ENCODE peak calls at places on chromosome 3, in nine cellular contexts. F is transverse colon, J is A549, P is upper lobe of left lung, A is stomach, Y is sigmoid colon, U is HepG2, L is tibial nerve, E is esophagus muscularis mucosa. M is an unnamed sample.

GRCh38 chr3:52521881-52522650 is 11.6 kb downstream of the NT5DC2 start:
- DNase-seq in F (no peak), J (no peak), P (peak; percentile 77), A (no peak), Y (peak; percentile 46), U (no peak), L (no peak), E (no peak), M (no peak)

GRCh38 chr3:147589016-147589415 is 179.9 kb downstream of the ZIC1 start:
- DNase-seq in F (no peak), J (no peak), P (no peak), A (no peak), Y (no peak), U (no peak), L (no peak), E (no peak), M (no peak)

GRCh38 chr3:45787551-45787950 is 8.8 kb downstream of the SLC6A20 start:
- DNase-seq in F (no peak), J (no peak), P (no peak), A (peak; percentile 3), Y (no peak), U (no peak), L (no peak), E (peak; percentile 77), M (no peak)

GRCh38 chr3:10329495-10330015 is 8.6 kb upstream of the SEC13 start:
- DNase-seq in F (no peak), J (no peak), P (no peak), A (no peak), Y (no peak), U (no peak), L (no peak), E (no peak), M (no peak)

GRCh38 chr3:147737411-147737810 is 328.2 kb downstream of the ZIC1 start:
- DNase-seq in F (no peak), J (no peak), P (no peak), A (no peak), Y (no peak), U (no peak), L (no peak), E (no peak), M (no peak)

GRCh38 chr3:112304611-112305010 is 10.6 kb upstream of the SLC9C1 start:
- DNase-seq in F (no peak), J (no peak), P (no peak), A (no peak), Y (no peak), U (no peak), L (no peak), E (no peak), M (no peak)

GRCh38 chr3:156816091-156816793 is 9.9 kb upstream of the LEKR1 start:
- DNase-seq in F (peak; percentile 38), J (peak; percentile 50), P (peak; percentile 91), A (peak; percentile 43), Y (peak; percentile 69), U (no peak), L (no peak), E (no peak), M (peak; percentile 40)

GRCh38 chr3:3666664-3667063 is 132.6 kb upstream of the LRRN1 start:
- DNase-seq in F (no peak), J (no peak), P (no peak), A (no peak), Y (no peak), U (no peak), L (no peak), E (no peak), M (no peak)

GRCh38 chr3:167575000-167575399 is 78.7 kb downstream of the WDR49 start:
- DNase-seq in F (no peak), J (no peak), P (no peak), A (no peak), Y (no peak), U (no peak), L (no peak), E (no peak), M (no peak)

GRCh38 chr3:23762214-23763039 is 43.3 kb upstream of the UBE2E1 start:
- DNase-seq in F (no peak), J (no peak), P (no peak), A (no peak), Y (no peak), U (no peak), L (no peak), E (no peak), M (no peak)

GRCh38 chr3:12369598-12369997 is 80.7 kb downstream of the PPARG start:
- DNase-seq in F (no peak), J (no peak), P (no peak), A (no peak), Y (no peak), U (no peak), L (no peak), E (no peak), M (no peak)

GRCh38 chr3:147420361-147421183 is 11.4 kb downstream of the ZIC1 start:
- DNase-seq in F (no peak), J (no peak), P (no peak), A (no peak), Y (no peak), U (no peak), L (no peak), E (no peak), M (no peak)

GRCh38 chr3:113441051-113441770 is at the start of gene CFAP44:
- DNase-seq in F (peak; percentile 62), J (no peak), P (peak; percentile 95), A (peak; percentile 46), Y (peak; percentile 89), U (peak; percentile 68), L (peak; percentile 25), E (no peak), M (peak; percentile 86)

DNA sequence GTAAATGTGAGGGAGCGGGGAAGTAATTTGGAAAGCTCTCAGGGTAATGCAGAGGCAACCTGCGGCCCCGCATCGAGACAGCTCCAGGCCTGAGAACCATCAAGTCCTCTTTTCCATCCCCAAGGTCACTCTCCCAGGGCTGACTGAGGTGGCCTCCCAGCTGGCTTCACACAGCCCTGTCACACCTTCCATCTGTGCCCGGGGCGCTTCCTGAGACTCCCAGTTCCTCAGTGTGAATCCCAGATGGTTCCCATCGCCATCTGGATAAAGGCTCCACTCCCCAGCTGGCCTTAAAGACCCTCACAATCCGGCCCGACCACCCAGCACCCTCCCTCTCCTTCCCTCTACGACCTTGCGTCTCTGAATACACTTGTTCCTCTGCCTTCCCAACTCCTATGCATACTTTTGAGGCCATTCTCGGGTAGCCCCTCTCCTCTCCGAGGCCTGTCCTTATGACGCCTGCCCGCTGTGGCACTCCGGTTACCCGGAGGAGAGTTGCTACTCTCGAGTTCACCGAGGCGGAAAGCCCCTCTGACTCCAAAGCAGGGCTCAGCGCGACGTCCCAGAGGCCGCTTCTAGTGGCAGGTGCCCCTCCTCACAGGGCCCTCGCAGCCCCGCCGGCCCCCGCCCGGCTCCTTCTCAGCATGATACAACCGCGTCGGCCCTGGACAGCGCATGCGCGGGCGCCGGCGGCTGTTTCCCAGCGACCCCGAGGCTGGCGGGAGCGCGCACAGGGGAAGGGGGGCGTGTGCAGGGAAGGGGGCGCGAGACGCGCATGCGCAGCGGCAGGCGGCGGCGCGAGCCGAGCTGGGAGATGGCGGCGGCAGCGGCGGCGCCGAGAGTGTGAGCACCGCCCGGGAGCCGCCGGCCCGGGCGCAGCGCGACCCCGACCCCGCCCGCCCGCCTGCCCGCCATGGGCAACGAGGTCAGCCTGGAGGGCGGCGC is at the start of gene BSN:
- DNase-seq in F (peak; percentile 85), J (peak; percentile 81), P (peak; percentile 98), A (peak; percentile 88), Y (peak; percentile 95), U (peak; percentile 80), L (peak; percentile 75), E (peak; percentile 94), M (peak; percentile 96)
- TF ChIP-seq POLR2A in F (no peak), J (peak; percentile 32), P (no peak), A (no peak), Y (no peak), U (peak; percentile 64), L (no peak), E (no peak), M (peak; percentile 40)

DNA sequence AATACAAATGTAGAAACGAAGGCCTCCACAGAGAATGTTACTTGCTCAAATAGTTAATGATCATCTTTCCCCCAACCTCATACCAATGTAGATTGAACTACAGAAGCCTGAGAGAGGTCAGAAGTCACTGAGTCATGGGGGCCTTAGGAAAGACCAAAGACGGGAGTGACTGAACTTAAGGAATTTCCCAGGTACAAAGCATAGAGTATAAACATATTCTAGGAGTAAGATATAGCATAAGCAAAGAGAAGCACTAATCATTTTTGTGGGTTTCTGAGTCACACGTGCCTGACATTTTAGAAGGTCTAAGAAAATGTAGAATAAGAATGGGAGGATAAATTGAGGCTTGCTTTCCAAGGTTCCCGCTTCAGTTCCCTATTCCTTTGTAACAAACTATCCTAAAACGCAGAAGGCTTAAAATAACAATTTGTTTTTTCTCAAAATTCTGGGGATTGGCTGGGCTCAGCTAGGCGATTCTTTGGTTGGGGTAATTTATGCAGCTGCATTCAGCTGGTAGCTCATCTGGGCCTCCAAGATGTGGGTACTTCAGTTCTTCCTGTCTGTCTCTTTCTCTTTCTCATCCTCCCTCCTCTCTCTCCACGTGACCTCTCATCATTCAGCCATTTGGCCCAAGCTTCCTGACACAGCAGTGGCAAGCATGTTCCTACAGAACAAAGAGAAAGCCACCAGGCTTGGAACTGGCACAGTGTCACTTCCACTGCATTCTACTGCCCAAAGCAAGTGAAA is 422.6 kb downstream of the FOXP1 start:
- DNase-seq in F (no peak), J (no peak), P (no peak), A (no peak), Y (no peak), U (no peak), L (no peak), E (no peak), M (no peak)
- TF ChIP-seq EP300 in F (no peak), J (no peak), P (no peak), A (no peak), Y (no peak), U (no peak), L (no peak), E (no peak), M (no peak)

GRCh38 chr3:62586356-62586755 is 213.0 kb upstream of the FEZF2 start:
- DNase-seq in F (no peak), J (no peak), P (no peak), A (no peak), Y (no peak), U (no peak), L (no peak), E (no peak), M (no peak)
- H3K27ac ChIP-seq in F (no peak overlapping the region), J (no peak overlapping the region), P (no peak overlapping the region), A (no peak overlapping the region), Y (no peak overlapping the region), U (no peak overlapping the region), L (no peak overlapping the region), E (no peak overlapping the region), M (no peak overlapping the region)

GRCh38 chr3:139935071-139935865 is at the start of gene CLSTN2:
- DNase-seq in F (peak; percentile 27), J (peak; percentile 31), P (peak; percentile 89), A (peak; percentile 38), Y (peak; percentile 79), U (no peak), L (peak; percentile 64), E (peak; percentile 83), M (peak; percentile 90)

GRCh38 chr3:139934557-139935070 is 371 bp upstream of the CLSTN2 start:
- DNase-seq in F (peak; percentile 14), J (peak; percentile 37), P (peak; percentile 82), A (no peak), Y (peak; percentile 73), U (no peak), L (peak; percentile 15), E (peak; percentile 81), M (peak; percentile 84)

GRCh38 chr3:139935866-139936817 is 1.2 kb downstream of the CLSTN2 start:
- DNase-seq in F (no peak), J (no peak), P (peak; percentile 70), A (peak; percentile 26), Y (peak; percentile 72), U (no peak), L (peak; percentile 36), E (peak; percentile 88), M (peak; percentile 73)

GRCh38 chr3:139928708-139929505 is 6.1 kb upstream of the CLSTN2 start:
- DNase-seq in F (no peak), J (no peak), P (no peak), A (no peak), Y (no peak), U (no peak), L (no peak), E (peak; percentile 19), M (no peak)

GRCh38 chr3:139930201-139930600 is 4.8 kb upstream of the CLSTN2 start:
- DNase-seq in F (no peak), J (no peak), P (no peak), A (no peak), Y (no peak), U (no peak), L (no peak), E (peak; percentile 37), M (no peak)
- TF ChIP-seq POLR2A in F (no peak), J (no peak), P (no peak), A (no peak), Y (no peak), U (no peak), L (no peak), E (no peak), M (no peak)

M was measured in ovary.